ENCODE peak calls at places on chromosomes 4 and X, in six cellular contexts. S is psoas muscle, O is H9, D is choroid plexus epithelial cell, T is neural crest cell, R is breast epithelium. C is an unnamed sample.

GRCh38 chr4:3470244-3471097 is 7.4 kb downstream of the DOK7 start:
- DNase-seq in S (peak), O (no peak), D (peak), T (no peak), R (no peak), C (peak)

GRCh38 chr4:128338634-128339355 is 51.2 kb upstream of the PGRMC2 start:
- DNase-seq in S (no peak), O (no peak), D (peak), T (no peak), R (no peak), C (peak)

GRCh38 chr4:117400039-117400835 is 314.9 kb upstream of the TRAM1L1 start:
- DNase-seq in S (no peak), O (no peak), D (peak), T (no peak), R (no peak), C (peak)

GRCh38 chr4:141731481-141731880 is 95.1 kb downstream of the IL15 start:
- DNase-seq in S (no peak), O (no peak), D (peak), T (no peak), R (no peak), C (peak)

GRCh38 chrX:2962346-2962745 is 33.2 kb upstream of the ARSD start:
- DNase-seq in S (no peak), O (peak), D (no peak), T (no peak), R (no peak), C (no peak)

GRCh38 chr4:7067147-7067522 is 729 bp downstream of the GRPEL1 start:
- DNase-seq in S (peak), O (no peak), D (no peak), T (no peak), R (no peak), C (peak)

GRCh38 chr4:39539026-39539690 is 11.9 kb upstream of the UGDH start:
- DNase-seq in S (no peak), O (no peak), D (peak), T (no peak), R (no peak), C (no peak)

GRCh38 chr4:89334311-89334710 is 26.7 kb upstream of the GPRIN3 start:
- DNase-seq in S (no peak), O (no peak), D (no peak), T (no peak), R (no peak), C (no peak)

GRCh38 chrX:49915352-49916222 is 6.8 kb upstream of the CLCN5 start:
- DNase-seq in S (no peak), O (no peak), D (peak), T (peak), R (peak), C (peak)

GRCh38 chrX:72052415-72053090 is 79.2 kb downstream of the RTL5 start:
- DNase-seq in S (no peak), O (peak), D (peak), T (no peak), R (no peak), C (no peak)

GRCh38 chrX:16992411-16992810 is 46.0 kb downstream of the REPS2 start:
- DNase-seq in S (no peak), O (no peak), D (no peak), T (no peak), R (no peak), C (no peak)

GRCh38 chr4:21470531-21470930 is 478.0 kb downstream of the KCNIP4 start:
- DNase-seq in S (no peak), O (no peak), D (peak), T (no peak), R (no peak), C (peak)

DNA sequence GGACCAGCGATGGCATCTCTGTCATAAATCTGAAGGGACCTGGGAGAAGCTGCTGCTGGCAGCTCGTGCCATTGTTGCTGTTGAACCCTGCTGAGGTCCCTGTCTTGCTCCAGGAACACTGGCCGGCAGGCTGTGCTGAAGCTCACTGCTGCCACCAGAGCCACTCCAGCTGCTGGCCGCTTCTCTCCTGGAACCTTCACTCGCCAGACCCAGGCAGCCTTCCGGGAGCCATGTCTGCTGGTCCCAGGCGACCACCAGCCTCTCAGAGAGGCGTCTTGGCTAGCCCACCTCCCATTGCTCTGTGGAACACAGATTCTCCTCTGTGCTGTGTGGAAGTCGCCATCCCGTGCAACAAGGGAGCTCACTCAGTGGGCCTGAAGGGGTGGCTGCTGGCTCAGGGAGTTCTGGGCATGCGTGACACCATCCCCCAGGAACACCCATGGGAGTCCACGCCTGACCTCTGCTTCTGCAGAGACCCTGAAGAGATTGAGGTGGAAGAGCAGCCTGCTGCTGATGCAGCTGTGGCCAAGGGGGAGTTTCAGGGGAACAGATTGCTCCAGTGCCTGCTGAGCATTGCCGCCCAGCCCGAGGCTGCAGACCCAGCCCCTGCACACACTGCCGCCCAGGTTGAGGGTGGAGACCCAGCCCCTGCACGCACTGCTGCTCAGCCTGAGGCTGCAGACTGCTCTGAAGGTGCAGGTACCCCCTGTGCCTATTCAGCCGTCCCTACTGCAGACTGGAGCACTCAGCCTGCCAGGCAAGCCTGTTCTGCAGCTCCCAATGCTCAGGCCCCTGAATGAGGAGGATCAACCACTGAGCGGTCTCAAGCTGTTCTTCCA is 33.1 kb upstream of the CYP4V2 start:
- DNase-seq in S (no peak), O (no peak), D (no peak), T (no peak), R (no peak), C (no peak)
- TF ChIP-seq CTCF in S (no peak), O (no peak), D (no peak), T (no peak), R (no peak), C (no peak)

DNA sequence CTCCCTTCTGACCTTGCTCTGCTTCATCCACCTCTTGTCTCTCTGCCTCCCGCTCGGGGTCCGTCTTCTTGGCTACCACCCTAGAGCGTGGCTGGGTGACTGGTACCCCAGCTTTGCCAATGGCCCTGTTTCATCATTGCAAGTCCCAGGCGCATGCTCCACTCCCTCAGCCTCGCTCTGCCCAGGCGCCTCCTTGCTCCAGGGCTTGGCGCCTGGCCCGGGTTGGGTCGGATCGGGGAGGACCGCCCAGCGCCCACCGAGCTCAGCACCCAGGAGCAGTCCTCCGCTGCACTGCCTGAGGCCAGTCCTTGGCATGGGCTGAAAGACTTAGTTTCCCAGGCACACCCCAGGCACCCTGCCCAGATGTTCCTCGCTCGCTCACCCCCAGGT is 577 bp downstream of the BGN start:
- DNase-seq in S (peak), O (no peak), D (peak), T (no peak), R (no peak), C (peak)
- TF ChIP-seq CTCF in S (no peak), O (no peak), D (no peak), T (no peak), R (peak), C (no peak)

DNA sequence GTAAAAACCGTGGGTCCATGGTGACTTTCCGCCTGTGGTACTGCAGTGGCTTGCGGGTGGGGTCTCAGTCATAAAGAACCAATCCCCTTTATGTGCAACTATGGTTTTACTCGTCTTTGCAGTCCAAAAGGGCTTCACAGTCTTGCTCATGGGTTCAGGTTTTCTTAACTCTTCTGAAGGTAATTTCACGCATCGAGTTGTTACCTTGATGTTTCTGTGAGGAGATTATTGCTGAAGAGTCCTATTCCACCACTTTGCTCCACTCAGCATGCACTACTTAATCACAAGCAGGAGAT is 41.5 kb downstream of the F8 start:
- DNase-seq in S (no peak), O (no peak), D (no peak), T (no peak), R (no peak), C (no peak)
- TF ChIP-seq CTCF in S (no peak), O (no peak), D (no peak), T (peak), R (no peak), C (no peak)

GRCh38 chrX:136783159-136783558 is 2.4 kb upstream of the ARHGEF6 start:
- DNase-seq in S (no peak), O (no peak), D (no peak), T (no peak), R (no peak), C (no peak)

GRCh38 chrX:136780738-136781137 is at the start of gene ARHGEF6:
- DNase-seq in S (no peak), O (no peak), D (no peak), T (no peak), R (no peak), C (peak)

GRCh38 chrX:136780241-136780640 is 491 bp downstream of the ARHGEF6 start:
- DNase-seq in S (no peak), O (no peak), D (no peak), T (no peak), R (no peak), C (peak)

GRCh38 chrX:136779346-136779781 is 1.4 kb downstream of the ARHGEF6 start:
- DNase-seq in S (no peak), O (no peak), D (no peak), T (no peak), R (no peak), C (no peak)

GRCh38 chrX:136781180-136781797 is 557 bp upstream of the ARHGEF6 start:
- DNase-seq in S (peak), O (no peak), D (peak), T (no peak), R (no peak), C (peak)
- TF ChIP-seq CTCF in S (no peak), O (no peak), D (no peak), T (no peak), R (no peak), C (no peak)

GRCh38 chrX:125266153-125266660 is 53.5 kb upstream of the TEX13C start:
- DNase-seq in S (no peak), O (no peak), D (no peak), T (no peak), R (no peak), C (no peak)

GRCh38 chrX:125262836-125263235 is 56.8 kb upstream of the TEX13C start:
- DNase-seq in S (no peak), O (no peak), D (no peak), T (no peak), R (no peak), C (no peak)
- TF ChIP-seq CTCF in S (no peak), O (no peak), D (no peak), T (no peak), R (no peak), C (no peak)

GRCh38 chr4:154779362-154779947 is 1.6 kb upstream of the RBM46 start:
- DNase-seq in S (no peak), O (no peak), D (peak), T (no peak), R (no peak), C (peak)
- TF ChIP-seq CTCF in S (no peak), O (peak), D (peak), T (peak), R (peak), C (peak)